ENCODE peak calls at places on chromosomes 12 and 14, in nine cellular contexts. R, Y, L, N, T, V, Z, A and G are unnamed samples.

GRCh38 chr12:121804417-121805111 is 755 bp downstream of the SETD1B start:
- DNase-seq in Z (no peak), T (no peak), A (no peak), N (peak; percentile 24), R (no peak), Y (no peak), L (no peak), V (peak; percentile 53), G (no peak)

GRCh38 chr12:57135939-57136338 is 7.7 kb downstream of the LRP1 start:
- DNase-seq in V (no peak), T (no peak), L (peak; percentile 43), N (no peak), A (no peak), Z (peak; percentile 47), R (no peak), Y (no peak), G (no peak)

GRCh38 chr12:13383379-13383778 is 186.9 kb downstream of the EMP1 start:
- DNase-seq in L (no peak), V (no peak), A (no peak), R (no peak), T (no peak), Z (no peak), Y (no peak), N (no peak), G (no peak)

GRCh38 chr14:99246536-99247083 is 25.4 kb downstream of the BCL11B start:
- DNase-seq in L (no peak), N (no peak), V (no peak), Y (no peak), T (no peak), R (no peak), A (no peak), Z (no peak), G (no peak)

GRCh38 chr14:75438486-75439080 is 10.8 kb downstream of the JDP2 start:
- DNase-seq in V (no peak), L (no peak), A (no peak), Z (peak; percentile 55), Y (no peak), R (no peak), T (no peak), N (no peak), G (no peak)

GRCh38 chr12:3222935-3223334 is 145.8 kb downstream of the TSPAN9 start:
- DNase-seq in A (no peak), Y (no peak), L (no peak), V (no peak), Z (no peak), T (no peak), N (no peak), R (no peak), G (no peak)

GRCh38 chr14:90796319-90796718 is 19.9 kb downstream of the TTC7B start:
- DNase-seq in Y (no peak), N (no peak), A (no peak), V (no peak), Z (no peak), R (peak; percentile 77), L (no peak), T (no peak), G (no peak)

GRCh38 chr14:73973497-73973896 is 23.4 kb downstream of the COQ6 start:
- DNase-seq in V (no peak), R (no peak), A (no peak), T (no peak), N (no peak), L (no peak), Y (no peak), Z (no peak), G (no peak)

GRCh38 chr14:51776102-51776894 is 84.1 kb upstream of the GNG2 start:
- DNase-seq in R (no peak), L (no peak), T (peak; percentile 48), A (peak; percentile 45), V (peak; percentile 77), N (no peak), Z (peak; percentile 52), Y (peak; percentile 58), G (peak; percentile 33)

GRCh38 chr14:55386037-55386798 is 25.4 kb downstream of the ATG14 start:
- DNase-seq in T (no peak), A (no peak), V (no peak), Y (no peak), Z (no peak), N (no peak), L (no peak), R (no peak), G (no peak)

GRCh38 chr14:51750542-51750941 is 98.8 kb downstream of the FRMD6 start:
- DNase-seq in Z (no peak), T (no peak), N (no peak), V (no peak), L (no peak), Y (no peak), A (no peak), R (no peak), G (no peak)

GRCh38 chr12:51127050-51127729 is 43.8 kb upstream of the CSRNP2 start:
- DNase-seq in Z (no peak), N (no peak), L (no peak), T (no peak), A (no peak), Y (no peak), V (peak; percentile 43), R (no peak), G (no peak)

GRCh38 chr12:124391340-124392261 is 96.7 kb downstream of the RFLNA start:
- DNase-seq in A (peak; percentile 30), R (peak; percentile 87), N (peak; percentile 71), L (no peak), V (peak; percentile 67), T (no peak), Z (peak; percentile 62), Y (no peak), G (no peak)

GRCh38 chr14:61503167-61503801 is 181.9 kb downstream of the PRKCH start:
- DNase-seq in A (no peak), T (no peak), V (no peak), Z (no peak), L (no peak), R (no peak), Y (no peak), N (no peak), G (no peak)

GRCh38 chr12:50353869-50354593 is 42.4 kb downstream of the FAM186A start:
- DNase-seq in Z (no peak), A (no peak), Y (no peak), N (no peak), V (peak; percentile 54), R (no peak), T (no peak), L (no peak), G (no peak)

GRCh38 chr12:52280319-52280795 is 5.9 kb downstream of the KRT86 start:
- DNase-seq in Y (no peak), L (no peak), R (peak; percentile 84), V (peak; percentile 92), A (peak; percentile 81), N (no peak), Z (no peak), T (peak; percentile 90), G (peak; percentile 90)

GRCh38 chr12:24839268-24839791 is 109.6 kb downstream of the BCAT1 start:
- DNase-seq in T (peak; percentile 8), Z (no peak), L (no peak), V (peak; percentile 51), R (no peak), N (no peak), Y (no peak), A (no peak), G (no peak)

GRCh38 chr12:31234955-31235867 is 90.7 kb downstream of the SINHCAF start:
- DNase-seq in Z (peak; percentile 43), R (no peak), L (no peak), T (peak; percentile 38), V (peak; percentile 51), Y (no peak), A (no peak), N (no peak), G (no peak)

GRCh38 chr12:104725610-104726009 is 232.5 kb downstream of the SLC41A2 start:
- DNase-seq in N (no peak), L (no peak), V (no peak), Y (no peak), A (no peak), T (no peak), Z (no peak), R (no peak), G (no peak)

GRCh38 chr14:104558231-104559042 is 21.1 kb upstream of the C14orf180 start:
- DNase-seq in Z (no peak), T (no peak), Y (no peak), R (peak; percentile 51), V (no peak), A (no peak), L (no peak), N (no peak), G (no peak)

GRCh38 chr14:35257809-35258208 is 34.4 kb upstream of the PSMA6 start:
- DNase-seq in A (no peak), Z (no peak), Y (no peak), N (no peak), T (peak; percentile 4), R (no peak), V (peak; percentile 65), L (no peak), G (peak; percentile 16)

GRCh38 chr12:47802312-47802711 is 17.4 kb downstream of the HDAC7 start:
- DNase-seq in A (no peak), L (no peak), V (no peak), N (no peak), T (no peak), Z (no peak), Y (no peak), R (no peak), G (no peak)

GRCh38 chr14:88559852-88560251 is 3.0 kb upstream of the ZC3H14 start:
- DNase-seq in Y (no peak), N (no peak), A (peak; percentile 23), Z (no peak), L (no peak), V (peak; percentile 63), T (peak; percentile 81), R (no peak), G (no peak)

GRCh38 chr14:41668346-41668745 is 61.7 kb downstream of the LRFN5 start:
- DNase-seq in A (no peak), R (no peak), L (no peak), T (no peak), Y (no peak), Z (no peak), N (no peak), V (peak; percentile 6), G (no peak)